ENCODE peak calls at places on chromosomes 6 and 20, in five cellular contexts. F is left lung, K is A549, Z is IMR-90, C is astrocyte. J is an unnamed sample.

GRCh38 chr6:104332407-104332806 is 527.3 kb downstream of the HACE1 start:
- DNase-seq in F (no peak), K (no peak), Z (no peak), C (no peak), J (no peak)

GRCh38 chr20:2658414-2659354 is 5.3 kb downstream of the IDH3B start:
- DNase-seq in F (no peak), K (peak; percentile 40), Z (no peak), C (no peak), J (no peak)

GRCh38 chr20:52529856-52530255 is 338.3 kb upstream of the ZFP64 start:
- DNase-seq in F (no peak), K (no peak), Z (peak; percentile 85), C (peak; percentile 35), J (peak; percentile 85)

GRCh38 chr6:25882066-25882496 is 8.0 kb upstream of the SLC17A3 start:
- DNase-seq in F (peak; percentile 32), K (peak; percentile 77), Z (no peak), C (no peak), J (no peak)

GRCh38 chr6:134425521-134426316 is 107.8 kb upstream of the SGK1 start:
- DNase-seq in F (no peak), K (no peak), Z (no peak), C (no peak), J (no peak)

GRCh38 chr6:89252902-89253301 is 35.7 kb upstream of the GABRR1 start:
- DNase-seq in F (no peak), K (no peak), Z (no peak), C (no peak), J (no peak)

GRCh38 chr6:43770417-43771209 is 602 bp downstream of the VEGFA start:
- DNase-seq in F (peak; percentile 82), K (peak; percentile 67), Z (peak; percentile 69), C (peak; percentile 35), J (peak; percentile 75)

GRCh38 chr6:33692760-33693158 is 18.7 kb downstream of the UQCC2 start:
- DNase-seq in F (no peak), K (no peak), Z (peak; percentile 7), C (no peak), J (no peak)

GRCh38 chr20:19786311-19786710 is 28.3 kb downstream of the RIN2 start:
- DNase-seq in F (no peak), K (no peak), Z (peak; percentile 92), C (peak; percentile 98), J (peak; percentile 87)

GRCh38 chr6:114592506-114592905 is 249.7 kb upstream of the HS3ST5 start:
- DNase-seq in F (no peak), K (no peak), Z (no peak), C (no peak), J (no peak)

GRCh38 chr20:1242530-1242929 is 16.7 kb downstream of the RAD21L1 start:
- DNase-seq in F (no peak), K (peak; percentile 29), Z (peak; percentile 93), C (peak; percentile 95), J (peak; percentile 86)

GRCh38 chr6:108758884-108759283 is 89.3 kb upstream of the ARMC2 start:
- DNase-seq in F (no peak), K (no peak), Z (no peak), C (no peak), J (no peak)

GRCh38 chr20:58642465-58642864 is 8.6 kb upstream of the STX16 start:
- DNase-seq in F (no peak), K (no peak), Z (no peak), C (no peak), J (no peak)

GRCh38 chr6:3759656-3760245 is 8.2 kb upstream of the PXDC1 start:
- DNase-seq in F (no peak), K (peak; percentile 45), Z (peak; percentile 95), C (peak; percentile 95), J (peak; percentile 73)

GRCh38 chr6:1613631-1614447 is 4.1 kb downstream of the FOXC1 start:
- DNase-seq in F (no peak), K (no peak), Z (peak; percentile 47), C (no peak), J (no peak)
- H3K4me3 ChIP-seq in F (no peak overlapping the region), K (peak overlapping the region; percentile 83), Z (peak overlapping the region; percentile 85), C (peak overlapping the region; percentile 70), J (peak overlapping the region; percentile 36)

DNA sequence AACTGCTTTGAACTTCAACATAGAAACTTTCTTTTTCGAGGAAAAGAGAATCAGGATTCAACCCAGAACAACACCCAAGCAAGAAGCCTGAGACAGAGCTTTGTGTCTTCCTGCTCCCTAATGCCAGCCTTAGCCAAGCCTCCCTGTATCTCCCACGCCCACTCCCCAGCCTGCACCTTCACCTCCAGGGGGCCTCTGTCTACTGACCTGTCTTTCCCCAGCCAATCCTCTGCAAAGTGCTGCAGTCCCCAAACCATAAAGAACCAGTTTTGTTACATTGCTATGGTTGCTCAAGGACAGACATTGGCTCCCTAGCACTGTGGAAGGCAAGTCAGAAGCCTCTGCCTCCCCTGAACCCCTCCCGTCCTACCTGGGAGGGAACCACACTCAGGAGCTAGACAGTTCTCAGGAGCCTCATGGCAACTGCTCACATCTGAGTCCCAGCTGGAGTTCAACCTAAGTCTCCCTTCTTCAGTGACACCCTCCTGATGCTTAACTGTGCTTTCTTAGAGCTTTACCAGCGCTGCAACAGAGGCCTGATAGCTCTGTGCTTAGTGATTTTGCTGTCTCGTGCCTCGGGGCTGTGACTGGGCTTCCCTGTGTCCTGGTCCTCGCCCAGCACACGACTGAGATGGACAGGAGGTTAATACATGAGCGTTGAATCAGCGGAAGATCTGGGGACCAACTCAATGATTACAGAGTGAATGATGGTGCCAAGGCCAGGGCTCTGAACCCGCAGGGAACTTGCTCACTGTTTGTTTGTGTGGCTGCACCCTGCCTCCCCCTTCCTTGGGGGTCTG is 101.5 kb upstream of the DUSP22 start:
- DNase-seq in F (no peak), K (no peak), Z (no peak), C (no peak), J (no peak)
- TF ChIP-seq CTCF in F (no peak), K (no peak), Z (no peak), C (no peak), J (no peak)

DNA sequence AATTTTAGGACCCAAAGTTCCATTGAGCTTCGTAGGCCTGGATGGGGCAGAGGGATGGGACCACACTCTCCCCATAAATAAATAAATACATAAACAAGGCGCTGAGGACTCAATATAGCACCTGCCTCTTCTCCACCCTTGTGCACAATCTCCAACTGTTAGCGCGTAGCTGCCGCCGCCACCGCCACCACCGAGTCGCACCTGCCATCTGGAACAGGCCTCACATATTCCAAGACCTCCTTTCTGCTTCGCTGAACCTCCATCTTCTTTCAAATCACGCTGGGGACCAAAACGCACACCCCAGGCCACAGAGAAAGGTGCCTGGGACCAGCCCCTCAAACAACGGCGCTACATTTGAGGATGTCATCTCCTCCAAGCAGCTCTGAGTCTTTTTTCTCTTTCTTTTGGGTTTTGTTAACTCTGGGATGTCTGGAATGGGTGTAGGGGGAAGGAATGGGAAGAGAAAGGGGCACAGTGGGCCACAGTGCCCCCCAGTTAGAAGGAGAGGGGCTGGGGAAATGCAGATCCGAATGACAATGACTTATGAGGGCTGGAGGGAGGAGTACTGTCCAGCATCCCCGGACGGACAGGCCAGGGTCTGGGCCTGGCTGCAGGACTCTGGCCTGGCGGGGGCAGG is 49.7 kb downstream of the NOL4L start:
- DNase-seq in F (no peak), K (no peak), Z (no peak), C (no peak), J (no peak)
- H3K4me3 ChIP-seq in F (no peak overlapping the region), K (no peak overlapping the region), Z (no peak overlapping the region), C (no peak overlapping the region), J (no peak overlapping the region)

DNA sequence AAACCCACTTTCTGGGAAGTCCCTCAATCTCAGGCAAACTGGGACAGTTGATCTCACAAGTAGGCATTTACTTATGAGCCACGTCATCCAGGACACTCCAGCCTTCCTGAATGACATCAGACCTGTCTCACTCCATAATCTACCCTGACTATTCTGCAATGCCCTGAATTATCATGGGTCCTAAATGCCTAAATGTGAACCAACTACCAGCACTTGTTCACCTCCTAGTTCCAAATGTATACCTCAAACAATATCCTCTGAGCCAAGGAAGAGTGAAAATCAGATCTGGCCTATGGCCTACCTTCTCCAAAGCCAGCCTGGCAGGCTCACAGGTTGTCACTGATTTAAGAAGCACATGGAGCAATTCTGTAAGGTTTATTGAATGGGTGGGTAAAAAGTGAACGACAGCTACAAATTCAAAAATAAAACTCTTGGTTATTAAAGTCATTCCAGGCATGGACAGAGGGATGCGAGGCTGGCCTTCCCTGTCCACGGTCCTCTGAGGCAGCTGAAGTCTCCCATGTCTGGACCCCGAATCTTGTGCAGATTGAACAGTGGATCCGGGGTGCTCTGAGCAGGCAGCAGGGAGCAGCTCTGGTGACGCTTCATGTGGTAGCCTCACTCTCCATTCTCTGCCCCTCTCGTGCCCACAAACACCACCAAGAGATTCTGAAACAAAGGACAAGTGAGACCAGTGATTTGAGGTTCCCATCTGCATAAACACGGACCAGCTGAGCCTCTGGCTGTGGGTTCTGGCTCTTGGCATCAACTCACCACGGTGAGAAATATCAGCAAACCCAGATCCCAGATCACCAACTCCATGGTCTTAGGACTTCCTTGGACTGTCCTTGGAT is 14.7 kb downstream of the SNHG17 start:
- DNase-seq in F (no peak), K (no peak), Z (peak; percentile 8), C (no peak), J (no peak)
- TF ChIP-seq CTCF in F (no peak), K (no peak), Z (no peak), C (no peak), J (no peak)